ENCODE peak calls at places on chromosomes 11 and 22, in eight cellular contexts. S is stimulated activated CD4-positive, alpha-beta T cell treated with anti-CD3 and anti-CD28 coated beads, TNF-alpha, amount 100 ng/mL, for 4 hours; H is T-helper 2 cell; E is WERI-Rb-1; Z is stimulated activated naive B cell treated with anti-CD40 and anti-IgM and Interleukin-4, amounts not matched to agents 10 μg/mL and 1 μg/mL and 100 μg/mL, for 72 hours; U is NCI-H187 treated with DMSO at 0.1 percent for 48 hours; A is breast epithelium; W is NK-92 treated with Interleukin-12 subunit alpha and Interleukin-12 subunit beta, amount 100 ng/mL, for 24 hours. J is an unnamed sample.

GRCh38 chr22:24068717-24069116 is 57.6 kb downstream of the CABIN1 start:
- DNase-seq in U (no peak), Z (no peak), A (no peak), W (no peak), E (no peak), H (no peak), S (no peak), J (peak)

GRCh38 chr22:42233879-42234278 is 36.6 kb downstream of the TCF20 start:
- DNase-seq in E (no peak), U (no peak), W (no peak), H (no peak), Z (no peak), S (no peak), A (no peak), J (no peak)

GRCh38 chr22:25186140-25186539 is 13.5 kb upstream of the CRYBB3 start:
- DNase-seq in S (no peak), W (no peak), E (no peak), A (no peak), H (no peak), U (no peak), Z (no peak), J (no peak)

GRCh38 chr11:117888140-117888561 is 11.7 kb upstream of the FXYD6 start:
- DNase-seq in E (no peak), Z (no peak), H (no peak), S (no peak), U (no peak), W (no peak), A (no peak), J (no peak)

GRCh38 chr11:124899376-124900145 is 1.9 kb upstream of the ROBO4 start:
- DNase-seq in A (no peak), H (no peak), S (no peak), U (no peak), E (peak), W (no peak), Z (no peak), J (no peak)

GRCh38 chr11:18065572-18065971 is 19.5 kb upstream of the TPH1 start:
- DNase-seq in E (no peak), S (no peak), A (peak), W (no peak), H (no peak), Z (no peak), U (peak), J (no peak)

GRCh38 chr11:8701891-8702597 is 19.5 kb downstream of the RPL27A start:
- DNase-seq in W (no peak), E (no peak), Z (no peak), S (no peak), H (no peak), U (no peak), A (no peak), J (no peak)

GRCh38 chr11:128412847-128413791 is 174.2 kb downstream of the ETS1 start:
- DNase-seq in W (no peak), H (no peak), A (no peak), S (no peak), E (no peak), U (no peak), Z (peak), J (no peak)

GRCh38 chr22:29871684-29872083 is 11.3 kb upstream of the MTMR3 start:
- DNase-seq in E (peak), Z (no peak), H (no peak), S (no peak), A (no peak), W (no peak), U (peak), J (no peak)

GRCh38 chr11:3816673-3817072 is 8.3 kb downstream of the PGAP2 start:
- DNase-seq in U (no peak), Z (no peak), W (no peak), A (no peak), S (no peak), H (no peak), E (no peak), J (no peak)

GRCh38 chr11:120197254-120197891 is 13.5 kb upstream of the OAF start:
- DNase-seq in E (no peak), S (no peak), U (no peak), Z (no peak), A (no peak), W (no peak), H (no peak), J (no peak)

GRCh38 chr22:39215430-39216142 is 29.2 kb downstream of the PDGFB start:
- DNase-seq in Z (no peak), U (no peak), A (no peak), S (no peak), H (peak), E (peak), W (no peak), J (peak)

GRCh38 chr22:47628477-47629272 is 866.2 kb downstream of the TBC1D22A start:
- DNase-seq in U (no peak), Z (no peak), H (no peak), W (no peak), A (no peak), E (no peak), S (no peak), J (no peak)

GRCh38 chr22:49152930-49153770 is 674.5 kb downstream of the BRD1 start:
- DNase-seq in U (no peak), Z (no peak), S (no peak), W (no peak), A (no peak), E (no peak), H (no peak), J (no peak)

GRCh38 chr11:70153133-70153727 is 49.9 kb upstream of the FADD start:
- DNase-seq in H (no peak), Z (no peak), A (no peak), E (no peak), S (no peak), U (no peak), W (peak), J (no peak)

GRCh38 chr11:96464695-96465307 is 75.0 kb downstream of the JRKL start:
- DNase-seq in Z (no peak), A (no peak), H (peak), S (no peak), W (no peak), U (peak), E (no peak), J (no peak)

GRCh38 chr11:44693654-44694119 is 33.1 kb upstream of the TSPAN18 start:
- DNase-seq in U (no peak), E (peak), S (no peak), H (no peak), W (no peak), Z (no peak), A (no peak), J (no peak)

GRCh38 chr22:19478086-19478392 is 954 bp downstream of the UFD1 start:
- DNase-seq in E (no peak), H (no peak), A (no peak), S (no peak), Z (no peak), W (no peak), U (no peak), J (no peak)

GRCh38 chr11:28760676-28761390 is 652.6 kb downstream of the METTL15 start:
- DNase-seq in U (no peak), H (no peak), S (no peak), A (no peak), Z (no peak), E (no peak), W (no peak), J (no peak)

GRCh38 chr11:114059984-114060401 is 482 bp downstream of the ZBTB16 start:
- DNase-seq in W (no peak), E (no peak), U (no peak), Z (no peak), A (no peak), S (no peak), H (peak), J (no peak)

GRCh38 chr22:46684706-46685105 is 53.3 kb downstream of the CERK start:
- DNase-seq in E (no peak), Z (peak), S (no peak), A (no peak), H (peak), U (no peak), W (no peak), J (no peak)